ENCODE peak calls at places on chromosomes 12 and 14, in six cellular contexts. One of them, this sample, is unnamed.

GRCh38 chr12:18750087-18750486 is 12.2 kb downstream of the CAPZA3 start:
- DNase-seq in NCI-H460: peak; percentile 13
- DNase-seq in putamen: no peak
- DNase-seq in A172: no peak
- DNase-seq in MCF 10A: peak; percentile 16
- DNase-seq in bronchial epithelial cell: peak; percentile 23
- DNase-seq in this sample: peak; percentile 48

GRCh38 chr12:108129017-108129812 is at the start of gene WSCD2:
- DNase-seq in bronchial epithelial cell: peak; percentile 9
- DNase-seq in putamen: peak; percentile 43
- DNase-seq in NCI-H460: peak; percentile 9
- DNase-seq in MCF 10A: no peak
- DNase-seq in A172: peak; percentile 11
- DNase-seq in this sample: peak; percentile 27

GRCh38 chr12:89390802-89391673 is 38.7 kb upstream of the DUSP6 start:
- DNase-seq in MCF 10A: peak; percentile 67
- DNase-seq in A172: peak; percentile 25
- DNase-seq in putamen: no peak
- DNase-seq in NCI-H460: no peak
- DNase-seq in bronchial epithelial cell: peak; percentile 71
- DNase-seq in this sample: peak; percentile 47

GRCh38 chr12:49636979-49637378 is 13.6 kb downstream of the PRPF40B start:
- DNase-seq in MCF 10A: peak; percentile 59
- DNase-seq in A172: peak; percentile 66
- DNase-seq in NCI-H460: peak; percentile 57
- DNase-seq in putamen: peak; percentile 61
- DNase-seq in bronchial epithelial cell: peak; percentile 60
- DNase-seq in this sample: peak; percentile 68

GRCh38 chr14:89221109-89221508 is 195.9 kb downstream of the FOXN3 start:
- DNase-seq in A172: no peak
- DNase-seq in MCF 10A: no peak
- DNase-seq in NCI-H460: no peak
- DNase-seq in bronchial epithelial cell: peak; percentile 74
- DNase-seq in putamen: no peak
- DNase-seq in this sample: peak; percentile 34

GRCh38 chr14:104749111-104749649 is 3.8 kb upstream of the SIVA1 start:
- DNase-seq in NCI-H460: no peak
- DNase-seq in putamen: peak; percentile 77
- DNase-seq in bronchial epithelial cell: peak; percentile 78
- DNase-seq in MCF 10A: peak; percentile 73
- DNase-seq in A172: peak; percentile 26
- DNase-seq in this sample: peak; percentile 81

GRCh38 chr12:92561543-92561899 is 141.3 kb upstream of the PLEKHG7 start:
- DNase-seq in bronchial epithelial cell: peak; percentile 48
- DNase-seq in NCI-H460: no peak
- DNase-seq in putamen: peak; percentile 30
- DNase-seq in MCF 10A: peak; percentile 82
- DNase-seq in A172: peak; percentile 56
- DNase-seq in this sample: no peak

GRCh38 chr12:91058821-91059220 is 997 bp upstream of the KERA start:
- DNase-seq in A172: no peak
- DNase-seq in NCI-H460: no peak
- DNase-seq in MCF 10A: peak; percentile 7
- DNase-seq in putamen: no peak
- DNase-seq in bronchial epithelial cell: peak; percentile 10
- DNase-seq in this sample: peak; percentile 9

GRCh38 chr12:71135812-71136176 is 22.0 kb downstream of the TSPAN8 start:
- DNase-seq in bronchial epithelial cell: no peak
- DNase-seq in A172: peak; percentile 61
- DNase-seq in NCI-H460: no peak
- DNase-seq in MCF 10A: peak; percentile 59
- DNase-seq in putamen: no peak
- DNase-seq in this sample: no peak

GRCh38 chr12:63826002-63826585 is 18.4 kb upstream of the SRGAP1 start:
- DNase-seq in MCF 10A: peak; percentile 76
- DNase-seq in A172: peak; percentile 55
- DNase-seq in NCI-H460: peak; percentile 68
- DNase-seq in putamen: peak; percentile 63
- DNase-seq in bronchial epithelial cell: peak; percentile 65
- DNase-seq in this sample: peak; percentile 72

GRCh38 chr14:91149462-91149861 is 35.6 kb downstream of the DGLUCY start:
- DNase-seq in NCI-H460: peak; percentile 8
- DNase-seq in A172: peak; percentile 87
- DNase-seq in bronchial epithelial cell: peak; percentile 99
- DNase-seq in putamen: peak; percentile 49
- DNase-seq in MCF 10A: peak; percentile 98
- DNase-seq in this sample: peak; percentile 97

GRCh38 chr12:112419269-112420133 is 754 bp downstream of the PTPN11 start:
- DNase-seq in MCF 10A: peak; percentile 85
- DNase-seq in NCI-H460: peak; percentile 63
- DNase-seq in A172: peak; percentile 51
- DNase-seq in bronchial epithelial cell: peak; percentile 80
- DNase-seq in putamen: no peak
- DNase-seq in this sample: peak; percentile 92

GRCh38 chr14:25006961-25007795 is 42.8 kb downstream of the STXBP6 start:
- DNase-seq in MCF 10A: no peak
- DNase-seq in putamen: no peak
- DNase-seq in NCI-H460: peak; percentile 68
- DNase-seq in A172: peak; percentile 66
- DNase-seq in bronchial epithelial cell: peak; percentile 84
- DNase-seq in this sample: peak; percentile 83

GRCh38 chr12:64181504-64182291 is 40.4 kb downstream of the KICS2 start:
- DNase-seq in NCI-H460: peak; percentile 87
- DNase-seq in putamen: peak; percentile 79
- DNase-seq in A172: peak; percentile 98
- DNase-seq in bronchial epithelial cell: peak; percentile 100
- DNase-seq in MCF 10A: peak; percentile 95
- DNase-seq in this sample: peak; percentile 98

GRCh38 chr12:52202361-52203078 is 10.7 kb upstream of the KRT80 start:
- DNase-seq in bronchial epithelial cell: no peak
- DNase-seq in MCF 10A: no peak
- DNase-seq in putamen: no peak
- DNase-seq in A172: peak; percentile 84
- DNase-seq in NCI-H460: no peak
- DNase-seq in this sample: no peak

GRCh38 chr12:75487310-75487709 is 6.8 kb downstream of the GLIPR1 start:
- DNase-seq in bronchial epithelial cell: no peak
- DNase-seq in putamen: no peak
- DNase-seq in NCI-H460: no peak
- DNase-seq in A172: no peak
- DNase-seq in MCF 10A: no peak
- DNase-seq in this sample: no peak